ENCODE peak calls at places on chromosome 2, in six cellular contexts. One of them, this sample, is unnamed.

GRCh38 chr2:112692496-112692911 is 28.3 kb upstream of the NT5DC4 start:
- DNase-seq in HL-60: peak
- DNase-seq in fibroblast of lung: peak
- DNase-seq in heart left ventricle: no peak
- DNase-seq in SK-N-SH: no peak
- DNase-seq in lower lobe of right lung: peak
- DNase-seq in this sample: peak

GRCh38 chr2:171924170-171924942 is 2.1 kb downstream of the HAT1 start:
- DNase-seq in HL-60: no peak
- DNase-seq in heart left ventricle: no peak
- DNase-seq in fibroblast of lung: no peak
- DNase-seq in SK-N-SH: no peak
- DNase-seq in lower lobe of right lung: no peak
- DNase-seq in this sample: no peak

GRCh38 chr2:172925600-172925999 is 150.0 kb upstream of the MAP3K20 start:
- DNase-seq in lower lobe of right lung: no peak
- DNase-seq in heart left ventricle: no peak
- DNase-seq in HL-60: no peak
- DNase-seq in SK-N-SH: no peak
- DNase-seq in fibroblast of lung: no peak
- DNase-seq in this sample: no peak

GRCh38 chr2:43255249-43255960 is 29.0 kb upstream of the ZFP36L2 start:
- DNase-seq in HL-60: no peak
- DNase-seq in SK-N-SH: no peak
- DNase-seq in fibroblast of lung: no peak
- DNase-seq in lower lobe of right lung: no peak
- DNase-seq in heart left ventricle: no peak
- DNase-seq in this sample: no peak

GRCh38 chr2:144052103-144052502 is 467.8 kb downstream of the ZEB2 start:
- DNase-seq in SK-N-SH: no peak
- DNase-seq in fibroblast of lung: peak
- DNase-seq in heart left ventricle: no peak
- DNase-seq in lower lobe of right lung: no peak
- DNase-seq in HL-60: no peak
- DNase-seq in this sample: no peak

GRCh38 chr2:176934869-176935415 is 277.7 kb upstream of the HNRNPA3 start:
- DNase-seq in heart left ventricle: no peak
- DNase-seq in HL-60: no peak
- DNase-seq in lower lobe of right lung: no peak
- DNase-seq in fibroblast of lung: no peak
- DNase-seq in SK-N-SH: no peak
- DNase-seq in this sample: no peak

GRCh38 chr2:19774788-19775156 is 127.0 kb downstream of the TTC32 start:
- DNase-seq in fibroblast of lung: peak
- DNase-seq in HL-60: no peak
- DNase-seq in heart left ventricle: no peak
- DNase-seq in SK-N-SH: no peak
- DNase-seq in lower lobe of right lung: no peak
- DNase-seq in this sample: no peak

GRCh38 chr2:27370816-27371620 is 602 bp downstream of the SNX17 start:
- DNase-seq in lower lobe of right lung: no peak
- DNase-seq in HL-60: peak
- DNase-seq in heart left ventricle: peak
- DNase-seq in fibroblast of lung: peak
- DNase-seq in SK-N-SH: peak
- DNase-seq in this sample: no peak

GRCh38 chr2:153487482-153487881 is 8.9 kb upstream of the RPRM start:
- DNase-seq in heart left ventricle: no peak
- DNase-seq in fibroblast of lung: no peak
- DNase-seq in lower lobe of right lung: no peak
- DNase-seq in HL-60: no peak
- DNase-seq in SK-N-SH: no peak
- DNase-seq in this sample: no peak

GRCh38 chr2:52445720-52446119 is 1321.9 kb upstream of the CHAC2 start:
- DNase-seq in lower lobe of right lung: no peak
- DNase-seq in SK-N-SH: no peak
- DNase-seq in heart left ventricle: no peak
- DNase-seq in fibroblast of lung: no peak
- DNase-seq in HL-60: no peak
- DNase-seq in this sample: no peak

GRCh38 chr2:43226558-43226954 is at the start of gene ZFP36L2:
- DNase-seq in lower lobe of right lung: peak
- DNase-seq in SK-N-SH: peak
- DNase-seq in fibroblast of lung: peak
- DNase-seq in HL-60: peak
- DNase-seq in heart left ventricle: peak
- DNase-seq in this sample: peak

GRCh38 chr2:65431417-65432226 is 777 bp downstream of the SPRED2 start:
- DNase-seq in SK-N-SH: peak
- DNase-seq in fibroblast of lung: peak
- DNase-seq in lower lobe of right lung: peak
- DNase-seq in HL-60: peak
- DNase-seq in heart left ventricle: peak
- DNase-seq in this sample: no peak

GRCh38 chr2:207304798-207305197 is 139.1 kb upstream of the KLF7 start:
- DNase-seq in HL-60: no peak
- DNase-seq in heart left ventricle: no peak
- DNase-seq in SK-N-SH: no peak
- DNase-seq in lower lobe of right lung: no peak
- DNase-seq in fibroblast of lung: no peak
- DNase-seq in this sample: no peak

GRCh38 chr2:202161106-202161836 is 77.1 kb downstream of the SUMO1 start:
- DNase-seq in HL-60: no peak
- DNase-seq in fibroblast of lung: no peak
- DNase-seq in SK-N-SH: no peak
- DNase-seq in lower lobe of right lung: no peak
- DNase-seq in heart left ventricle: peak
- DNase-seq in this sample: no peak

GRCh38 chr2:135490381-135490780 is 40.6 kb downstream of the ZRANB3 start:
- DNase-seq in fibroblast of lung: peak
- DNase-seq in SK-N-SH: no peak
- DNase-seq in heart left ventricle: no peak
- DNase-seq in HL-60: no peak
- DNase-seq in lower lobe of right lung: no peak
- DNase-seq in this sample: no peak

GRCh38 chr2:227461878-227462462 is 10.0 kb upstream of the AGFG1 start:
- DNase-seq in HL-60: no peak
- DNase-seq in fibroblast of lung: no peak
- DNase-seq in lower lobe of right lung: no peak
- DNase-seq in heart left ventricle: no peak
- DNase-seq in SK-N-SH: no peak
- DNase-seq in this sample: no peak
- H3K4me3 ChIP-seq in HL-60: no peak
- H3K4me3 ChIP-seq in fibroblast of lung: no peak
- H3K4me3 ChIP-seq in lower lobe of right lung: no peak
- H3K4me3 ChIP-seq in heart left ventricle: no peak
- H3K4me3 ChIP-seq in SK-N-SH: no peak
- H3K4me3 ChIP-seq in this sample: no peak

GRCh38 chr2:9370746-9371145 is 52.6 kb downstream of the ITGB1BP1 start:
- DNase-seq in fibroblast of lung: no peak
- DNase-seq in SK-N-SH: no peak
- DNase-seq in heart left ventricle: no peak
- DNase-seq in lower lobe of right lung: no peak
- DNase-seq in HL-60: no peak
- DNase-seq in this sample: no peak

GRCh38 chr2:9365498-9366019 is 57.8 kb downstream of the ITGB1BP1 start:
- DNase-seq in SK-N-SH: no peak
- DNase-seq in HL-60: no peak
- DNase-seq in heart left ventricle: no peak
- DNase-seq in fibroblast of lung: no peak
- DNase-seq in lower lobe of right lung: no peak
- DNase-seq in this sample: no peak

GRCh38 chr2:9364373-9364772 is 59.0 kb downstream of the ITGB1BP1 start:
- DNase-seq in fibroblast of lung: no peak
- DNase-seq in lower lobe of right lung: no peak
- DNase-seq in HL-60: no peak
- DNase-seq in heart left ventricle: no peak
- DNase-seq in SK-N-SH: no peak
- DNase-seq in this sample: no peak

GRCh38 chr2:9364791-9365497 is 58.4 kb downstream of the ITGB1BP1 start:
- DNase-seq in lower lobe of right lung: no peak
- DNase-seq in fibroblast of lung: no peak
- DNase-seq in SK-N-SH: no peak
- DNase-seq in heart left ventricle: no peak
- DNase-seq in HL-60: no peak
- DNase-seq in this sample: no peak

GRCh38 chr2:9366041-9366440 is 57.3 kb downstream of the ITGB1BP1 start:
- DNase-seq in heart left ventricle: no peak
- DNase-seq in fibroblast of lung: no peak
- DNase-seq in HL-60: no peak
- DNase-seq in SK-N-SH: no peak
- DNase-seq in lower lobe of right lung: no peak
- DNase-seq in this sample: no peak
- H3K27ac ChIP-seq in heart left ventricle: no peak
- H3K27ac ChIP-seq in fibroblast of lung: no peak
- H3K27ac ChIP-seq in HL-60: no peak
- H3K27ac ChIP-seq in SK-N-SH: no peak
- H3K27ac ChIP-seq in lower lobe of right lung: no peak
- H3K27ac ChIP-seq in this sample: no peak

GRCh38 chr2:238875161-238875530 is 27.3 kb downstream of the TWIST2 start:
- DNase-seq in fibroblast of lung: no peak
- DNase-seq in SK-N-SH: no peak
- DNase-seq in lower lobe of right lung: no peak
- DNase-seq in heart left ventricle: no peak
- DNase-seq in HL-60: no peak
- DNase-seq in this sample: no peak
- H3K4me3 ChIP-seq in fibroblast of lung: no peak
- H3K4me3 ChIP-seq in SK-N-SH: no peak
- H3K4me3 ChIP-seq in lower lobe of right lung: no peak
- H3K4me3 ChIP-seq in heart left ventricle: no peak
- H3K4me3 ChIP-seq in HL-60: no peak
- H3K4me3 ChIP-seq in this sample: no peak

GRCh38 chr2:127670055-127670956 is 5.0 kb downstream of the LIMS2 start:
- DNase-seq in SK-N-SH: peak
- DNase-seq in lower lobe of right lung: no peak
- DNase-seq in heart left ventricle: no peak
- DNase-seq in fibroblast of lung: no peak
- DNase-seq in HL-60: no peak
- DNase-seq in this sample: no peak

GRCh38 chr2:127672341-127673303 is 2.7 kb downstream of the LIMS2 start:
- DNase-seq in HL-60: no peak
- DNase-seq in lower lobe of right lung: no peak
- DNase-seq in SK-N-SH: peak
- DNase-seq in heart left ventricle: no peak
- DNase-seq in fibroblast of lung: no peak
- DNase-seq in this sample: no peak

GRCh38 chr2:127671557-127672302 is 3.6 kb downstream of the LIMS2 start:
- DNase-seq in HL-60: no peak
- DNase-seq in SK-N-SH: peak
- DNase-seq in lower lobe of right lung: peak
- DNase-seq in heart left ventricle: no peak
- DNase-seq in fibroblast of lung: no peak
- DNase-seq in this sample: no peak

GRCh38 chr2:127669056-127669455 is 6.3 kb downstream of the LIMS2 start:
- DNase-seq in heart left ventricle: no peak
- DNase-seq in lower lobe of right lung: no peak
- DNase-seq in SK-N-SH: no peak
- DNase-seq in HL-60: no peak
- DNase-seq in fibroblast of lung: no peak
- DNase-seq in this sample: no peak

DNA sequence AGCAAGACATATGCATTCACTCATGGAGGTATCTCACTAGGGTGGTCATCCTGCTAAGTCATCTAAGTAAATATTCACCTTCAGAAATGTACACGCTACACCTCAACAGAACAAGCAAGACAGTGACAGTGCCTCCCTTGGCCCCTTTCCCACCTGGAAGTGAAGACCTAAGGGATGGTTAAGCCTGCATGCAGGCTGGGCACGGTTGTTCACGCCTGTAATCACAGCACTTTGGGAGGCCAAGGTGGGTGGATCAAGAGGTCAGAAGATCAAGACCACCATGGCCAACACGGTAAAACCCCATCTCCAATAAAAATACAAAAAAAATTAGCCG is 4.4 kb downstream of the LIMS2 start:
- DNase-seq in HL-60: no peak
- DNase-seq in heart left ventricle: no peak
- DNase-seq in fibroblast of lung: no peak
- DNase-seq in SK-N-SH: no peak
- DNase-seq in lower lobe of right lung: no peak
- DNase-seq in this sample: no peak
- H3K27ac ChIP-seq in HL-60: no peak
- H3K27ac ChIP-seq in heart left ventricle: no peak
- H3K27ac ChIP-seq in fibroblast of lung: no peak
- H3K27ac ChIP-seq in SK-N-SH: no peak
- H3K27ac ChIP-seq in lower lobe of right lung: no peak
- H3K27ac ChIP-seq in this sample: no peak

GRCh38 chr2:54570925-54571694 is 115.0 kb downstream of the SPTBN1 start:
- DNase-seq in heart left ventricle: peak
- DNase-seq in fibroblast of lung: peak
- DNase-seq in lower lobe of right lung: peak
- DNase-seq in HL-60: peak
- DNase-seq in SK-N-SH: peak
- DNase-seq in this sample: peak

GRCh38 chr2:54572262-54572635 is 116.1 kb downstream of the SPTBN1 start:
- DNase-seq in lower lobe of right lung: no peak
- DNase-seq in SK-N-SH: no peak
- DNase-seq in heart left ventricle: no peak
- DNase-seq in fibroblast of lung: peak
- DNase-seq in HL-60: no peak
- DNase-seq in this sample: no peak

GRCh38 chr2:54574107-54574859 is 118.2 kb downstream of the SPTBN1 start:
- DNase-seq in fibroblast of lung: peak
- DNase-seq in lower lobe of right lung: no peak
- DNase-seq in heart left ventricle: peak
- DNase-seq in HL-60: peak
- DNase-seq in SK-N-SH: no peak
- DNase-seq in this sample: no peak

GRCh38 chr2:54573532-54573915 is 117.4 kb downstream of the SPTBN1 start:
- DNase-seq in heart left ventricle: no peak
- DNase-seq in lower lobe of right lung: no peak
- DNase-seq in HL-60: no peak
- DNase-seq in fibroblast of lung: no peak
- DNase-seq in SK-N-SH: no peak
- DNase-seq in this sample: no peak

DNA sequence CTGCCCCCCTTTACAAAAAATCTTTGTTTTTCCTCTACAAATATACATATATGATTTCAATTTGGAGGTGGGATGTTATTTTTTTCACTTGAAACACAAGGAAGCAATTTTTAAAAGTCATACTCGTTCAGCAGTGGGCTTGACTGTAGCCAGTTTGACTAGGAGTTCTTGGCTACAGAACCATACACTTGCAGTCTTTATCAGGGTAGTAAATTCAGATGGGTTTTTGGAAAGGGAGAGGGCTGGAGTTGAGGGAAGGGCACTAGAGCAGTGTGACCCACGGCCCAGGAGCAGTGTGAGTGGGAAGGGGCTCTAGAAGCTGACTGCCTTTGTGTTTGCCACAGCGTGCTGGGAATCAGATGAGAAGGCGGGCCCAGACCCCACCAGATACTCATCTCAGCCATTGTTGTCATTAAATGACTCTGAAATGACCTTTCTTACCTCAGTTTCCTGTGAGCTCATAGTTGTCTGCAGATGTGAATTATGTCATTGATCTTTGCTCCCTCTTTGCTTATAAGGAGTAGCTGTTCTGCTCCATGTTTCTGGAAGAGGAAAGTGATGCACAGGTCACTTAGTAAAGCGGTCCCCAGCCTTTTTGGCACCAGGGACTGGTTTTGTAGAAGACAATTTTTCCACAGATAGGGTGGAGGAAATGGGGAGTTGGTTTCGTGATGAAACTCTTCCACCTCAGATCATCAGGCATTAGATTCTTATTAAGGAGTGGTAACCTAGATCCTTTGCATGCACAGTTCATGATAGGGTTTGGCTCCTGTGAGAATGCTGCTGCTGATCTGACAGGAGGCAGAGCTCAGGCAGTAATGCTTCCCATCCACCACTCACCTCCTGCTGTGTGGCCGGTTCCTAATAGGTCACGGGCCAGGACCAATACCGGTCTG is 116.8 kb downstream of the SPTBN1 start:
- DNase-seq in lower lobe of right lung: no peak
- DNase-seq in HL-60: no peak
- DNase-seq in fibroblast of lung: peak
- DNase-seq in SK-N-SH: no peak
- DNase-seq in heart left ventricle: no peak
- DNase-seq in this sample: no peak
- H3K4me3 ChIP-seq in lower lobe of right lung: no peak
- H3K4me3 ChIP-seq in HL-60: no peak
- H3K4me3 ChIP-seq in fibroblast of lung: no peak
- H3K4me3 ChIP-seq in SK-N-SH: peak
- H3K4me3 ChIP-seq in heart left ventricle: no peak
- H3K4me3 ChIP-seq in this sample: peak

This sample was measured in AG04450.